ENCODE peak calls at places on chromosomes 4 and X, in seven cellular contexts. One of them, this sample, is unnamed.
A peak's percentile ranks its signal among the peaks of the same experiment; 100 is the strongest.

GRCh38 chr4:182808673-182809416 is 108.3 kb downstream of the DCTD start:
- DNase-seq in mesendoderm: no peak
- DNase-seq in BJ: no peak
- DNase-seq in NT2/D1: no peak
- DNase-seq in colonic mucosa: no peak
- DNase-seq in heart right ventricle: no peak
- DNase-seq in IMR-90: peak; percentile 24
- DNase-seq in this sample: no peak

GRCh38 chrX:31021537-31021936 is 50.3 kb downstream of the FTHL17 start:
- DNase-seq in mesendoderm: no peak
- DNase-seq in BJ: no peak
- DNase-seq in NT2/D1: no peak
- DNase-seq in colonic mucosa: no peak
- DNase-seq in heart right ventricle: peak; percentile 31
- DNase-seq in IMR-90: no peak
- DNase-seq in this sample: no peak

GRCh38 chr4:108702960-108703359 is 52.6 kb downstream of the OSTC start:
- DNase-seq in mesendoderm: no peak
- DNase-seq in BJ: no peak
- DNase-seq in NT2/D1: no peak
- DNase-seq in colonic mucosa: no peak
- DNase-seq in heart right ventricle: no peak
- DNase-seq in IMR-90: no peak
- DNase-seq in this sample: no peak

GRCh38 chr4:182246401-182247205 is 3.4 kb downstream of the TENM3 start:
- DNase-seq in mesendoderm: peak; percentile 78
- DNase-seq in BJ: no peak
- DNase-seq in NT2/D1: no peak
- DNase-seq in colonic mucosa: no peak
- DNase-seq in heart right ventricle: no peak
- DNase-seq in IMR-90: peak; percentile 78
- DNase-seq in this sample: no peak

GRCh38 chrX:154040307-154040756 is 20.6 kb upstream of the IRAK1 start:
- DNase-seq in mesendoderm: no peak
- DNase-seq in BJ: peak; percentile 89
- DNase-seq in NT2/D1: no peak
- DNase-seq in colonic mucosa: no peak
- DNase-seq in heart right ventricle: no peak
- DNase-seq in IMR-90: peak; percentile 87
- DNase-seq in this sample: no peak

GRCh38 chr4:68905598-68906237 is 45.9 kb downstream of the UGT2A3 start:
- DNase-seq in mesendoderm: peak; percentile 87
- DNase-seq in BJ: no peak
- DNase-seq in NT2/D1: no peak
- DNase-seq in colonic mucosa: peak; percentile 50
- DNase-seq in heart right ventricle: no peak
- DNase-seq in IMR-90: no peak
- DNase-seq in this sample: no peak

GRCh38 chr4:119521306-119521705 is 107.3 kb downstream of the PDE5A start:
- DNase-seq in mesendoderm: no peak
- DNase-seq in BJ: no peak
- DNase-seq in NT2/D1: no peak
- DNase-seq in colonic mucosa: peak; percentile 63
- DNase-seq in heart right ventricle: no peak
- DNase-seq in IMR-90: no peak
- DNase-seq in this sample: no peak

GRCh38 chr4:90183254-90183653 is 56.1 kb downstream of the CCSER1 start:
- DNase-seq in mesendoderm: no peak
- DNase-seq in BJ: no peak
- DNase-seq in NT2/D1: no peak
- DNase-seq in colonic mucosa: peak; percentile 50
- DNase-seq in heart right ventricle: no peak
- DNase-seq in IMR-90: no peak
- DNase-seq in this sample: no peak

GRCh38 chr4:25378130-25378743 is 1.2 kb downstream of the ANAPC4 start:
- DNase-seq in mesendoderm: no peak
- DNase-seq in BJ: no peak
- DNase-seq in NT2/D1: no peak
- DNase-seq in colonic mucosa: no peak
- DNase-seq in heart right ventricle: no peak
- DNase-seq in IMR-90: no peak
- DNase-seq in this sample: no peak

GRCh38 chrX:133435544-133436124 is 20.3 kb upstream of the GPC4 start:
- DNase-seq in mesendoderm: no peak
- DNase-seq in BJ: no peak
- DNase-seq in NT2/D1: no peak
- DNase-seq in colonic mucosa: no peak
- DNase-seq in heart right ventricle: no peak
- DNase-seq in IMR-90: no peak
- DNase-seq in this sample: no peak

DNA sequence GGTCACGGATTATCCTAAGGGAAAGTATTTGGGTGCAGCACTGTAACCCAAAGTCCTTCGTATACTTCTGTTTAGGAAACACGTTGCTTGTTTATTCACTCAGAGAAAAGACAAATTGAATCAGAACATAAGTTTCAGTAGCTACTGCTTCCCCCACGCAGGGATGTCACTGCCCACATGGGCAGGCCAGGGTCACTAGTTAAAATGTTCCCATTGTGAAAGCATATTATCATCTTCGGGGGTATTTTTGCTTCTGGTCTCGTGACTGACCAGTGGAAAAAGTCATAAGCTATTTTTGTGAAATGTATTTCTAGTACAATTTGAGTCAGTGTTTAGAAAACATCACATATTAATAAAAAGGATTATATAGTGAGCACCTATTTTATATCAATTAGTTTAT is 377.8 kb downstream of the PCDH7 start:
- DNase-seq in mesendoderm: no peak
- DNase-seq in BJ: no peak
- DNase-seq in NT2/D1: no peak
- DNase-seq in colonic mucosa: no peak
- DNase-seq in heart right ventricle: no peak
- DNase-seq in IMR-90: no peak
- DNase-seq in this sample: no peak
- H3K36me3 ChIP-seq in mesendoderm: no peaks in the 10 kb centered on the region
- H3K36me3 ChIP-seq in BJ: no peaks in the 10 kb centered on the region
- H3K36me3 ChIP-seq in NT2/D1: no peaks in the 10 kb centered on the region
- H3K36me3 ChIP-seq in colonic mucosa: no peaks in the 10 kb centered on the region
- H3K36me3 ChIP-seq in heart right ventricle: no peaks in the 10 kb centered on the region
- H3K36me3 ChIP-seq in IMR-90: no peaks in the 10 kb centered on the region
- H3K36me3 ChIP-seq in this sample: no peaks in the 10 kb centered on the region

GRCh38 chrX:109667986-109668385 is 43.0 kb upstream of the KCNE5 start:
- DNase-seq in mesendoderm: no peak
- DNase-seq in BJ: no peak
- DNase-seq in NT2/D1: no peak
- DNase-seq in colonic mucosa: no peak
- DNase-seq in heart right ventricle: no peak
- DNase-seq in IMR-90: no peak
- DNase-seq in this sample: no peak
- H3K36me3 ChIP-seq in mesendoderm: no peaks in the 10 kb centered on the region
- H3K36me3 ChIP-seq in BJ: peaks cover 2% of the 10 kb centered on the region
- H3K36me3 ChIP-seq in NT2/D1: peaks cover 36% of the 10 kb centered on the region
- H3K36me3 ChIP-seq in colonic mucosa: no peaks in the 10 kb centered on the region
- H3K36me3 ChIP-seq in heart right ventricle: peaks cover 71% of the 10 kb centered on the region
- H3K36me3 ChIP-seq in IMR-90: peaks cover 11% of the 10 kb centered on the region
- H3K36me3 ChIP-seq in this sample: no peaks in the 10 kb centered on the region

GRCh38 chr4:39453738-39454137 is 5.0 kb downstream of the RPL9 start:
- DNase-seq in mesendoderm: no peak
- DNase-seq in BJ: no peak
- DNase-seq in NT2/D1: no peak
- DNase-seq in colonic mucosa: no peak
- DNase-seq in heart right ventricle: no peak
- DNase-seq in IMR-90: no peak
- DNase-seq in this sample: no peak
- H3K36me3 ChIP-seq in mesendoderm: peaks cover 22% of the 10 kb centered on the region
- H3K36me3 ChIP-seq in BJ: peaks cover 12% of the 10 kb centered on the region
- H3K36me3 ChIP-seq in NT2/D1: peaks cover 91% of the 10 kb centered on the region
- H3K36me3 ChIP-seq in colonic mucosa: peaks cover 26% of the 10 kb centered on the region
- H3K36me3 ChIP-seq in heart right ventricle: peaks cover 92% of the 10 kb centered on the region
- H3K36me3 ChIP-seq in IMR-90: peaks cover 45% of the 10 kb centered on the region
- H3K36me3 ChIP-seq in this sample: no peaks in the 10 kb centered on the region

DNA sequence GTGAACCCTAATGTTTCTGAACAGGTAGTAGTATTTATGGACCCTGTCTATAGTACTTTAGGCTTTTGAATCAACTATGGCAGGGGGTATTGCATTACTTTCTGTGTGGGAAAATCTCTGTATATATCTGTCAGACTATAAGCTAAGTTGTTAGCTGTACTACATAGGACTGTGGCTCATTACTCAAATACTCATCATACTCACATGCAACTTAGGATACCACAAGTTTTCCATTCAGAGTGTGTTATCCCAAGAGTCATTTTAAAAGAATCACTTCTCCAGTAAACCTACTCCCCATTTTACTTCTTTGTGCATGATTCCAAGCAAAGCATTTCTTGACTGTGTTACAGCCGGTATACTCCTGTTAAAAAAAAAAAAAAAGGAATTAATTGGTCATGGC is 95.6 kb downstream of the PHOX2B start:
- DNase-seq in mesendoderm: no peak
- DNase-seq in BJ: no peak
- DNase-seq in NT2/D1: no peak
- DNase-seq in colonic mucosa: no peak
- DNase-seq in heart right ventricle: no peak
- DNase-seq in IMR-90: no peak
- DNase-seq in this sample: no peak
- H3K36me3 ChIP-seq in mesendoderm: no peaks in the 10 kb centered on the region
- H3K36me3 ChIP-seq in BJ: peaks cover 3% of the 10 kb centered on the region
- H3K36me3 ChIP-seq in NT2/D1: peaks cover 8% of the 10 kb centered on the region
- H3K36me3 ChIP-seq in colonic mucosa: no peaks in the 10 kb centered on the region
- H3K36me3 ChIP-seq in heart right ventricle: peaks cover 14% of the 10 kb centered on the region
- H3K36me3 ChIP-seq in IMR-90: no peaks in the 10 kb centered on the region
- H3K36me3 ChIP-seq in this sample: no peaks in the 10 kb centered on the region

GRCh38 chr4:138501614-138502013 is 259.5 kb upstream of the SLC7A11 start:
- DNase-seq in mesendoderm: no peak
- DNase-seq in BJ: no peak
- DNase-seq in NT2/D1: no peak
- DNase-seq in colonic mucosa: no peak
- DNase-seq in heart right ventricle: no peak
- DNase-seq in IMR-90: no peak
- DNase-seq in this sample: no peak

GRCh38 chr4:138494931-138495330 is 252.8 kb upstream of the SLC7A11 start:
- DNase-seq in mesendoderm: peak; percentile 88
- DNase-seq in BJ: no peak
- DNase-seq in NT2/D1: peak; percentile 9
- DNase-seq in colonic mucosa: no peak
- DNase-seq in heart right ventricle: no peak
- DNase-seq in IMR-90: peak; percentile 46
- DNase-seq in this sample: no peak

GRCh38 chr4:138500869-138501268 is 258.7 kb upstream of the SLC7A11 start:
- DNase-seq in mesendoderm: no peak
- DNase-seq in BJ: no peak
- DNase-seq in NT2/D1: no peak
- DNase-seq in colonic mucosa: no peak
- DNase-seq in heart right ventricle: no peak
- DNase-seq in IMR-90: no peak
- DNase-seq in this sample: no peak

GRCh38 chr4:138499627-138500026 is 257.5 kb upstream of the SLC7A11 start:
- DNase-seq in mesendoderm: peak; percentile 10
- DNase-seq in BJ: no peak
- DNase-seq in NT2/D1: no peak
- DNase-seq in colonic mucosa: no peak
- DNase-seq in heart right ventricle: no peak
- DNase-seq in IMR-90: no peak
- DNase-seq in this sample: no peak
- H3K36me3 ChIP-seq in mesendoderm: no peaks in the 10 kb centered on the region
- H3K36me3 ChIP-seq in BJ: no peaks in the 10 kb centered on the region
- H3K36me3 ChIP-seq in NT2/D1: no peaks in the 10 kb centered on the region
- H3K36me3 ChIP-seq in colonic mucosa: no peaks in the 10 kb centered on the region
- H3K36me3 ChIP-seq in heart right ventricle: no peaks in the 10 kb centered on the region
- H3K36me3 ChIP-seq in IMR-90: no peaks in the 10 kb centered on the region
- H3K36me3 ChIP-seq in this sample: no peaks in the 10 kb centered on the region

GRCh38 chr4:82450966-82451755 is 20.8 kb downstream of the ENOPH1 start:
- DNase-seq in mesendoderm: no peak
- DNase-seq in BJ: no peak
- DNase-seq in NT2/D1: no peak
- DNase-seq in colonic mucosa: no peak
- DNase-seq in heart right ventricle: no peak
- DNase-seq in IMR-90: no peak
- DNase-seq in this sample: no peak

GRCh38 chr4:82452026-82452425 is 21.6 kb downstream of the ENOPH1 start:
- DNase-seq in mesendoderm: no peak
- DNase-seq in BJ: no peak
- DNase-seq in NT2/D1: no peak
- DNase-seq in colonic mucosa: no peak
- DNase-seq in heart right ventricle: no peak
- DNase-seq in IMR-90: no peak
- DNase-seq in this sample: no peak

GRCh38 chr4:82447886-82448285 is 17.5 kb downstream of the ENOPH1 start:
- DNase-seq in mesendoderm: no peak
- DNase-seq in BJ: no peak
- DNase-seq in NT2/D1: no peak
- DNase-seq in colonic mucosa: no peak
- DNase-seq in heart right ventricle: no peak
- DNase-seq in IMR-90: no peak
- DNase-seq in this sample: no peak
- H3K36me3 ChIP-seq in mesendoderm: peaks cover 5% of the 10 kb centered on the region
- H3K36me3 ChIP-seq in BJ: no peaks in the 10 kb centered on the region
- H3K36me3 ChIP-seq in NT2/D1: peaks cover 41% of the 10 kb centered on the region
- H3K36me3 ChIP-seq in colonic mucosa: peaks cover 5% of the 10 kb centered on the region
- H3K36me3 ChIP-seq in heart right ventricle: peaks cover 59% of the 10 kb centered on the region
- H3K36me3 ChIP-seq in IMR-90: peaks cover 19% of the 10 kb centered on the region
- H3K36me3 ChIP-seq in this sample: no peaks in the 10 kb centered on the region

DNA sequence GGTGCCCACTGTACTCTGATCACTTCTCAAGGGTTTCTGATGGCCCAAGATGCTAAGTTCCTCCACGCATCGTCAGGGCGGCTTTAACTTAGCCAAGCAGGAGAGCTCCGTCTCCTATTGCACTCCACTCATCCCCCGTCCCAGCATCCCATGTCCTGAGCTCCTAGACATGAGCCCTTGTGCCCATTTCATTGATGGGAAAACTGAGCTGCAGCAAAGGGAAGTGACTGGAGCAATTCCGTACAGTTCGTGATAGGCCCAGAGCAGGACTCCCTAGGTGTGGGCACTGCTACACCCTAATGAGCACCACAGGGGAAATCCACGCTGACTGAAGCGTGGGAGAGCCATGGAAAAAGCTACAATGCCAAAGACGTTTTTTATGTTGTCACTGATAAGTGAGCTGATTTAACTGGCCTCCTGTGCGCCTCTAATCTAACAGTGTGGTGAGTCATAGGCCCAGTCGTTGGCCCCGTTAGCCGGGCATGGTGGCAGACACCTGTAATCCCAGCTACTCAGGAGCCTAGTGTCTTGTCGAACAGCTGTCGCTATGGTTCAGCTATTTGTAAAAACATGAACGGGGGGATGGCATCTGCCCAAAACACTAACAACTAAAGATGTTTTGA is 14.9 kb downstream of the NSDHL start:
- DNase-seq in mesendoderm: no peak
- DNase-seq in BJ: no peak
- DNase-seq in NT2/D1: no peak
- DNase-seq in colonic mucosa: no peak
- DNase-seq in heart right ventricle: no peak
- DNase-seq in IMR-90: no peak
- DNase-seq in this sample: no peak
- H3K36me3 ChIP-seq in mesendoderm: no peaks in the 10 kb centered on the region
- H3K36me3 ChIP-seq in BJ: peaks cover 1% of the 10 kb centered on the region
- H3K36me3 ChIP-seq in NT2/D1: peaks cover 15% of the 10 kb centered on the region
- H3K36me3 ChIP-seq in colonic mucosa: no peaks in the 10 kb centered on the region
- H3K36me3 ChIP-seq in heart right ventricle: peaks cover 16% of the 10 kb centered on the region
- H3K36me3 ChIP-seq in IMR-90: peaks cover 3% of the 10 kb centered on the region
- H3K36me3 ChIP-seq in this sample: no peaks in the 10 kb centered on the region